ENCODE peak calls at places on chromosomes 2 and 18, in eight cellular contexts. One of them, this sample, is unnamed.
A peak's percentile ranks its signal among the peaks of the same experiment; 100 is the strongest.

GRCh38 chr2:191376981-191377629 is 131.9 kb downstream of the MYO1B start:
- DNase-seq in hepatocyte: peak; percentile 86
- DNase-seq in HepG2: peak; percentile 86
- DNase-seq in CD8-positive, alpha-beta T cell: no peak
- DNase-seq in spleen: no peak
- DNase-seq in BE2C: peak; percentile 68
- DNase-seq in kidney: peak; percentile 87
- DNase-seq in body of pancreas: peak; percentile 67
- DNase-seq in this sample: peak; percentile 73

GRCh38 chr2:55883339-55883738 is 40.2 kb downstream of the EFEMP1 start:
- DNase-seq in hepatocyte: no peak
- DNase-seq in HepG2: no peak
- DNase-seq in CD8-positive, alpha-beta T cell: no peak
- DNase-seq in spleen: no peak
- DNase-seq in BE2C: no peak
- DNase-seq in kidney: no peak
- DNase-seq in body of pancreas: no peak
- DNase-seq in this sample: peak; percentile 64

GRCh38 chr2:20187331-20187730 is 37.6 kb downstream of the SDC1 start:
- DNase-seq in hepatocyte: no peak
- DNase-seq in HepG2: no peak
- DNase-seq in CD8-positive, alpha-beta T cell: no peak
- DNase-seq in spleen: no peak
- DNase-seq in BE2C: no peak
- DNase-seq in kidney: no peak
- DNase-seq in body of pancreas: no peak
- DNase-seq in this sample: no peak

GRCh38 chr18:57397440-57397839 is 37.7 kb upstream of the ONECUT2 start:
- DNase-seq in hepatocyte: peak; percentile 13
- DNase-seq in HepG2: no peak
- DNase-seq in CD8-positive, alpha-beta T cell: no peak
- DNase-seq in spleen: no peak
- DNase-seq in BE2C: no peak
- DNase-seq in kidney: no peak
- DNase-seq in body of pancreas: no peak
- DNase-seq in this sample: no peak

GRCh38 chr2:22124003-22124402 is 1000.2 kb downstream of the TDRD15 start:
- DNase-seq in hepatocyte: no peak
- DNase-seq in HepG2: peak; percentile 10
- DNase-seq in CD8-positive, alpha-beta T cell: no peak
- DNase-seq in spleen: no peak
- DNase-seq in BE2C: no peak
- DNase-seq in kidney: no peak
- DNase-seq in body of pancreas: no peak
- DNase-seq in this sample: no peak

GRCh38 chr2:170969872-170970271 is 40.8 kb downstream of the GORASP2 start:
- DNase-seq in hepatocyte: no peak
- DNase-seq in HepG2: no peak
- DNase-seq in CD8-positive, alpha-beta T cell: no peak
- DNase-seq in spleen: no peak
- DNase-seq in BE2C: no peak
- DNase-seq in kidney: no peak
- DNase-seq in body of pancreas: no peak
- DNase-seq in this sample: no peak

GRCh38 chr2:32865399-32866068 is 81.2 kb upstream of the LTBP1 start:
- DNase-seq in hepatocyte: no peak
- DNase-seq in HepG2: no peak
- DNase-seq in CD8-positive, alpha-beta T cell: no peak
- DNase-seq in spleen: no peak
- DNase-seq in BE2C: no peak
- DNase-seq in kidney: no peak
- DNase-seq in body of pancreas: no peak
- DNase-seq in this sample: no peak

GRCh38 chr18:32661486-32662299 is 111.1 kb downstream of the KLHL14 start:
- DNase-seq in hepatocyte: peak; percentile 38
- DNase-seq in HepG2: no peak
- DNase-seq in CD8-positive, alpha-beta T cell: no peak
- DNase-seq in spleen: no peak
- DNase-seq in BE2C: no peak
- DNase-seq in kidney: no peak
- DNase-seq in body of pancreas: no peak
- DNase-seq in this sample: no peak

GRCh38 chr2:217994776-217995274 is 8.0 kb downstream of the TNS1 start:
- DNase-seq in hepatocyte: no peak
- DNase-seq in HepG2: no peak
- DNase-seq in CD8-positive, alpha-beta T cell: no peak
- DNase-seq in spleen: no peak
- DNase-seq in BE2C: no peak
- DNase-seq in kidney: no peak
- DNase-seq in body of pancreas: peak; percentile 67
- DNase-seq in this sample: no peak

GRCh38 chr2:222295368-222296041 is 3.3 kb downstream of the PAX3 start:
- DNase-seq in hepatocyte: no peak
- DNase-seq in HepG2: no peak
- DNase-seq in CD8-positive, alpha-beta T cell: no peak
- DNase-seq in spleen: no peak
- DNase-seq in BE2C: no peak
- DNase-seq in kidney: no peak
- DNase-seq in body of pancreas: no peak
- DNase-seq in this sample: no peak

GRCh38 chr2:207746131-207746530 is 23.6 kb downstream of the FZD5 start:
- DNase-seq in hepatocyte: peak; percentile 84
- DNase-seq in HepG2: peak; percentile 85
- DNase-seq in CD8-positive, alpha-beta T cell: no peak
- DNase-seq in spleen: peak; percentile 79
- DNase-seq in BE2C: peak; percentile 72
- DNase-seq in kidney: no peak
- DNase-seq in body of pancreas: peak; percentile 56
- DNase-seq in this sample: peak; percentile 30

GRCh38 chr2:79776461-79777146 is 263.8 kb downstream of the CTNNA2 start:
- DNase-seq in hepatocyte: peak; percentile 10
- DNase-seq in HepG2: no peak
- DNase-seq in CD8-positive, alpha-beta T cell: no peak
- DNase-seq in spleen: no peak
- DNase-seq in BE2C: peak; percentile 60
- DNase-seq in kidney: no peak
- DNase-seq in body of pancreas: no peak
- DNase-seq in this sample: no peak

GRCh38 chr2:101274142-101274541 is 21.5 kb downstream of the CNOT11 start:
- DNase-seq in hepatocyte: no peak
- DNase-seq in HepG2: no peak
- DNase-seq in CD8-positive, alpha-beta T cell: no peak
- DNase-seq in spleen: no peak
- DNase-seq in BE2C: no peak
- DNase-seq in kidney: no peak
- DNase-seq in body of pancreas: no peak
- DNase-seq in this sample: no peak

GRCh38 chr2:46460241-46460921 is 19.0 kb upstream of the TMEM247 start:
- DNase-seq in hepatocyte: no peak
- DNase-seq in HepG2: peak; percentile 42
- DNase-seq in CD8-positive, alpha-beta T cell: no peak
- DNase-seq in spleen: no peak
- DNase-seq in BE2C: peak; percentile 32
- DNase-seq in kidney: peak; percentile 80
- DNase-seq in body of pancreas: peak; percentile 31
- DNase-seq in this sample: no peak

GRCh38 chr18:58572181-58572580 is 56.7 kb downstream of the ALPK2 start:
- DNase-seq in hepatocyte: peak; percentile 53
- DNase-seq in HepG2: no peak
- DNase-seq in CD8-positive, alpha-beta T cell: no peak
- DNase-seq in spleen: no peak
- DNase-seq in BE2C: no peak
- DNase-seq in kidney: no peak
- DNase-seq in body of pancreas: no peak
- DNase-seq in this sample: no peak

GRCh38 chr2:73109796-73110540 is 2.8 kb downstream of the RAB11FIP5 start:
- DNase-seq in hepatocyte: no peak
- DNase-seq in HepG2: no peak
- DNase-seq in CD8-positive, alpha-beta T cell: no peak
- DNase-seq in spleen: no peak
- DNase-seq in BE2C: no peak
- DNase-seq in kidney: no peak
- DNase-seq in body of pancreas: no peak
- DNase-seq in this sample: no peak
- H3K4me1 ChIP-seq in hepatocyte: peaks cover 23% of the 10 kb centered on the region
- H3K4me1 ChIP-seq in HepG2: peaks cover 66% of the 10 kb centered on the region
- H3K4me1 ChIP-seq in CD8-positive, alpha-beta T cell: peaks cover 15% of the 10 kb centered on the region
- H3K4me1 ChIP-seq in spleen: peaks cover 65% of the 10 kb centered on the region
- H3K4me1 ChIP-seq in BE2C: no peaks in the 10 kb centered on the region
- H3K4me1 ChIP-seq in kidney: peaks cover 36% of the 10 kb centered on the region
- H3K4me1 ChIP-seq in body of pancreas: peaks cover 41% of the 10 kb centered on the region
- H3K4me1 ChIP-seq in this sample: peaks cover 13% of the 10 kb centered on the region

GRCh38 chr2:223311889-223312288 is 259.9 kb downstream of the KCNE4 start:
- DNase-seq in hepatocyte: no peak
- DNase-seq in HepG2: no peak
- DNase-seq in CD8-positive, alpha-beta T cell: no peak
- DNase-seq in spleen: no peak
- DNase-seq in BE2C: no peak
- DNase-seq in kidney: no peak
- DNase-seq in body of pancreas: no peak
- DNase-seq in this sample: no peak

DNA sequence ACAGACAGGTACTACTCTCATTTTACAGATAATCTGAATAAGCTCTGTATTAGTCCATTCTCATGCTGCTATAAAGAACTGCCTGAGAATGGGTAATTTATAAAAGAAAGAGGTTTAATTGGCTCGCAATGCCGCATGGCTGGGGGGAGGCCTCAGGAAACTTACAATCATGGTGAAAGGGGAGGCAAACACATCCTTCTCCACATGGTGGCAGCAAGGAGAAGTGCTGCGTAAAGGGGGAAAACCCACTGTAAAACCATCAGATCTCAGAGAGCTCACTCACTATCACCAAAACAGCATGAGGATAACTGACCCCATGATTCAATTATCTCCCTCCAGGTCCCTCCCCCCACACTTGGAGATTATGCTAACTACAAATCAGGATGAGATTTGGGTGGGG is 254.4 kb downstream of the KCNE4 start:
- DNase-seq in hepatocyte: no peak
- DNase-seq in HepG2: peak; percentile 9
- DNase-seq in CD8-positive, alpha-beta T cell: no peak
- DNase-seq in spleen: no peak
- DNase-seq in BE2C: peak; percentile 33
- DNase-seq in kidney: no peak
- DNase-seq in body of pancreas: no peak
- DNase-seq in this sample: no peak
- TF ChIP-seq CTCF in hepatocyte: peak; percentile 34
- TF ChIP-seq CTCF in HepG2: peak; percentile 45
- TF ChIP-seq CTCF in CD8-positive, alpha-beta T cell: no peak
- TF ChIP-seq CTCF in spleen: no peak
- TF ChIP-seq CTCF in BE2C: peak; percentile 77
- TF ChIP-seq CTCF in kidney: peak; percentile 18
- TF ChIP-seq CTCF in body of pancreas: no peak
- TF ChIP-seq CTCF in this sample: no peak

DNA sequence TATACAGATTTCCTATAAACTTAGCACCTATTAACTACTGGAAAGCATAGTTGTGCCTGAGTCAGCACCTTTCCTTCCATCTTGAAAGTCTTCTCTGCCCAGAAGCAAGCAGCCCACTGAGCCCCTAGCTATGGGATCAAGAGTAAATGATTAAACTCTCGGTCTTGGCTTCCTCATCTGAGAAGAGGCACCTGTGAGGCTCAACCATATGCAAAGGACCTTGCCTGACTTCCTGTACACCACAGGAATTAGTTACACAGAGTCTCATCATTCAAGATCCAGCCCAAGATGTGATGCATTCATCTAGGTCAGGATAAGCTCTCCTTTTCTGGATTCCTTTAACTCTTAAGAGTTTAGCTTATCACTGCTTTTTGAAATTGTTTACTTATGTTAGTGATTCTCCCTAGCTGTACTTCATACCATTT is 96.0 kb downstream of the CDH2 start:
- DNase-seq in hepatocyte: no peak
- DNase-seq in HepG2: no peak
- DNase-seq in CD8-positive, alpha-beta T cell: no peak
- DNase-seq in spleen: no peak
- DNase-seq in BE2C: no peak
- DNase-seq in kidney: no peak
- DNase-seq in body of pancreas: no peak
- DNase-seq in this sample: no peak
- H3K4me1 ChIP-seq in hepatocyte: peaks cover 19% of the 10 kb centered on the region
- H3K4me1 ChIP-seq in HepG2: peaks cover 39% of the 10 kb centered on the region
- H3K4me1 ChIP-seq in CD8-positive, alpha-beta T cell: no peaks in the 10 kb centered on the region
- H3K4me1 ChIP-seq in spleen: no peaks in the 10 kb centered on the region
- H3K4me1 ChIP-seq in BE2C: peaks cover 8% of the 10 kb centered on the region
- H3K4me1 ChIP-seq in kidney: peaks cover 4% of the 10 kb centered on the region
- H3K4me1 ChIP-seq in body of pancreas: no peaks in the 10 kb centered on the region
- H3K4me1 ChIP-seq in this sample: no peaks in the 10 kb centered on the region

GRCh38 chr2:23616630-23617029 is 231.7 kb downstream of the KLHL29 start:
- DNase-seq in hepatocyte: no peak
- DNase-seq in HepG2: no peak
- DNase-seq in CD8-positive, alpha-beta T cell: no peak
- DNase-seq in spleen: peak; percentile 70
- DNase-seq in BE2C: peak; percentile 4
- DNase-seq in kidney: peak; percentile 32
- DNase-seq in body of pancreas: no peak
- DNase-seq in this sample: no peak

GRCh38 chr2:23617817-23618216 is 232.8 kb downstream of the KLHL29 start:
- DNase-seq in hepatocyte: peak; percentile 47
- DNase-seq in HepG2: no peak
- DNase-seq in CD8-positive, alpha-beta T cell: no peak
- DNase-seq in spleen: peak; percentile 46
- DNase-seq in BE2C: no peak
- DNase-seq in kidney: peak; percentile 53
- DNase-seq in body of pancreas: no peak
- DNase-seq in this sample: peak; percentile 84

GRCh38 chr2:23618265-23618664 is 233.3 kb downstream of the KLHL29 start:
- DNase-seq in hepatocyte: no peak
- DNase-seq in HepG2: no peak
- DNase-seq in CD8-positive, alpha-beta T cell: no peak
- DNase-seq in spleen: peak; percentile 24
- DNase-seq in BE2C: no peak
- DNase-seq in kidney: no peak
- DNase-seq in body of pancreas: no peak
- DNase-seq in this sample: no peak

GRCh38 chr2:23618696-23619530 is 233.9 kb downstream of the KLHL29 start:
- DNase-seq in hepatocyte: no peak
- DNase-seq in HepG2: no peak
- DNase-seq in CD8-positive, alpha-beta T cell: no peak
- DNase-seq in spleen: peak; percentile 45
- DNase-seq in BE2C: peak; percentile 81
- DNase-seq in kidney: peak; percentile 30
- DNase-seq in body of pancreas: no peak
- DNase-seq in this sample: no peak

DNA sequence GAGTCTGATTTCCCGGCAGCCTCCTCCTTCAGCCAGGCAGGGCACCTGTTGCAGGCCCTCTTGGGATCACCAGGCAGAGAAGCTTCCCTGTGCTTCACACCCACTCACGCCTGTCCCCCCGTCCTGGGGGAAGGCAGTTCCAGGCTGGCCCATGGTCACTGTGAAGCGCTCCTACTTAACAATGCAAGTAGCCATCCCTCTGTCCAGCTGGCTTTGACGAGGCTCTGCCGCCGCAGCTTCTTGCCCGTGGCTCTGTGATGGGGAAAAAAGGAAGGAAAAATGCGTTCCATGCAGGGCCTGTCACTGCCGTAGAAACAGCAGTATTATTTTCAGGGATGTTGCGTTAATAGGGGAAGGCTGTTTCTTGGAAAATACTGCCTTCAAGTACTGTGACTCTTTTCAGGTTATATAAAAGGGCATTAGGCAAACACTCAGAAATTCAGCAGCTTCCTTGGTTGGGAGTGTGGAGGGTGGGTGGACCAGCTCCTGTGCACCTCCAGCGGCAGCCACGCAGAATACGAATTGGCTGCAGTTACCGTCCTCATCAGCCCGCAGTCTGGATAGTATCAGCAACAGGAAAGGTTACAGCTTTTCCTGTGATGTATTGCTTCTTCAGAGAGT is 232.3 kb downstream of the KLHL29 start:
- DNase-seq in hepatocyte: peak; percentile 72
- DNase-seq in HepG2: no peak
- DNase-seq in CD8-positive, alpha-beta T cell: no peak
- DNase-seq in spleen: peak; percentile 43
- DNase-seq in BE2C: peak; percentile 52
- DNase-seq in kidney: peak; percentile 71
- DNase-seq in body of pancreas: no peak
- DNase-seq in this sample: peak; percentile 84
- TF ChIP-seq CTCF in hepatocyte: peak; percentile 46
- TF ChIP-seq CTCF in HepG2: no peak
- TF ChIP-seq CTCF in CD8-positive, alpha-beta T cell: no peak
- TF ChIP-seq CTCF in spleen: no peak
- TF ChIP-seq CTCF in BE2C: peak; percentile 48
- TF ChIP-seq CTCF in kidney: peak; percentile 3
- TF ChIP-seq CTCF in body of pancreas: no peak
- TF ChIP-seq CTCF in this sample: peak; percentile 85

This sample was measured in uterus.